ENCODE peak calls at places on chromosomes 3 and 15, in four cellular contexts. One of them, this sample, is unnamed.

GRCh38 chr3:5699811-5700210 is 512.3 kb downstream of the EDEM1 start:
- DNase-seq in CD8-positive, alpha-beta T cell: no peak
- DNase-seq in fibroblast of pulmonary artery: no peak
- DNase-seq in HFF-Myc: no peak
- DNase-seq in this sample: no peak

GRCh38 chr3:184481924-184482671 is 79.5 kb upstream of the EPHB3 start:
- DNase-seq in CD8-positive, alpha-beta T cell: no peak
- DNase-seq in fibroblast of pulmonary artery: no peak
- DNase-seq in HFF-Myc: no peak
- DNase-seq in this sample: no peak

GRCh38 chr3:190229632-190230424 is 92.4 kb downstream of the CLDN1 start:
- DNase-seq in CD8-positive, alpha-beta T cell: no peak
- DNase-seq in fibroblast of pulmonary artery: peak
- DNase-seq in HFF-Myc: no peak
- DNase-seq in this sample: peak

GRCh38 chr15:100330221-100330620 is 11.6 kb downstream of the ADAMTS17 start:
- DNase-seq in CD8-positive, alpha-beta T cell: no peak
- DNase-seq in fibroblast of pulmonary artery: no peak
- DNase-seq in HFF-Myc: no peak
- DNase-seq in this sample: no peak

GRCh38 chr3:79461129-79461792 is 306.5 kb downstream of the ROBO1 start:
- DNase-seq in CD8-positive, alpha-beta T cell: no peak
- DNase-seq in fibroblast of pulmonary artery: no peak
- DNase-seq in HFF-Myc: no peak
- DNase-seq in this sample: peak

GRCh38 chr3:161781381-161781780 is 284.8 kb downstream of the OTOL1 start:
- DNase-seq in CD8-positive, alpha-beta T cell: no peak
- DNase-seq in fibroblast of pulmonary artery: peak
- DNase-seq in HFF-Myc: no peak
- DNase-seq in this sample: no peak

GRCh38 chr3:46982581-46982980 is 3.1 kb downstream of the NBEAL2 start:
- DNase-seq in CD8-positive, alpha-beta T cell: no peak
- DNase-seq in fibroblast of pulmonary artery: no peak
- DNase-seq in HFF-Myc: no peak
- DNase-seq in this sample: no peak

GRCh38 chr15:83108266-83109219 is 1.1 kb downstream of the TM6SF1 start:
- DNase-seq in CD8-positive, alpha-beta T cell: peak
- DNase-seq in fibroblast of pulmonary artery: peak
- DNase-seq in HFF-Myc: no peak
- DNase-seq in this sample: peak

GRCh38 chr3:66195347-66195783 is 25.4 kb upstream of the SLC25A26 start:
- DNase-seq in CD8-positive, alpha-beta T cell: no peak
- DNase-seq in fibroblast of pulmonary artery: peak
- DNase-seq in HFF-Myc: peak
- DNase-seq in this sample: peak

GRCh38 chr3:122986790-122987189 is 40.8 kb downstream of the SEMA5B start:
- DNase-seq in CD8-positive, alpha-beta T cell: no peak
- DNase-seq in fibroblast of pulmonary artery: no peak
- DNase-seq in HFF-Myc: no peak
- DNase-seq in this sample: no peak

GRCh38 chr3:24683511-24684384 is 189.1 kb upstream of the THRB start:
- DNase-seq in CD8-positive, alpha-beta T cell: no peak
- DNase-seq in fibroblast of pulmonary artery: peak
- DNase-seq in HFF-Myc: peak
- DNase-seq in this sample: peak

GRCh38 chr15:95616306-95616705 is 714.2 kb upstream of the NR2F2 start:
- DNase-seq in CD8-positive, alpha-beta T cell: no peak
- DNase-seq in fibroblast of pulmonary artery: no peak
- DNase-seq in HFF-Myc: no peak
- DNase-seq in this sample: no peak

GRCh38 chr3:178719036-178719635 is 182.9 kb downstream of the KCNMB2 start:
- DNase-seq in CD8-positive, alpha-beta T cell: no peak
- DNase-seq in fibroblast of pulmonary artery: peak
- DNase-seq in HFF-Myc: no peak
- DNase-seq in this sample: no peak

GRCh38 chr15:66100761-66101160 is 152.8 kb downstream of the MEGF11 start:
- DNase-seq in CD8-positive, alpha-beta T cell: no peak
- DNase-seq in fibroblast of pulmonary artery: no peak
- DNase-seq in HFF-Myc: no peak
- DNase-seq in this sample: no peak

GRCh38 chr3:69948246-69948862 is 51.2 kb upstream of the SAMMSON start:
- DNase-seq in CD8-positive, alpha-beta T cell: no peak
- DNase-seq in fibroblast of pulmonary artery: peak
- DNase-seq in HFF-Myc: peak
- DNase-seq in this sample: peak

GRCh38 chr3:127970966-127971592 is 56.0 kb downstream of the KBTBD12 start:
- DNase-seq in CD8-positive, alpha-beta T cell: no peak
- DNase-seq in fibroblast of pulmonary artery: peak
- DNase-seq in HFF-Myc: peak
- DNase-seq in this sample: peak

GRCh38 chr15:63983071-63983711 is 63.1 kb downstream of the DAPK2 start:
- DNase-seq in CD8-positive, alpha-beta T cell: no peak
- DNase-seq in fibroblast of pulmonary artery: no peak
- DNase-seq in HFF-Myc: no peak
- DNase-seq in this sample: no peak

GRCh38 chr3:122921791-122922651 is 105.5 kb downstream of the SEMA5B start:
- DNase-seq in CD8-positive, alpha-beta T cell: peak
- DNase-seq in fibroblast of pulmonary artery: no peak
- DNase-seq in HFF-Myc: no peak
- DNase-seq in this sample: no peak

GRCh38 chr3:150057227-150057626 is 86.5 kb upstream of the PFN2 start:
- DNase-seq in CD8-positive, alpha-beta T cell: no peak
- DNase-seq in fibroblast of pulmonary artery: no peak
- DNase-seq in HFF-Myc: no peak
- DNase-seq in this sample: no peak

GRCh38 chr3:132180337-132180791 is 136.8 kb upstream of the ACP3 start:
- DNase-seq in CD8-positive, alpha-beta T cell: no peak
- DNase-seq in fibroblast of pulmonary artery: peak
- DNase-seq in HFF-Myc: no peak
- DNase-seq in this sample: peak

GRCh38 chr3:120678331-120678845 is 3.7 kb downstream of the HGD start:
- DNase-seq in CD8-positive, alpha-beta T cell: no peak
- DNase-seq in fibroblast of pulmonary artery: peak
- DNase-seq in HFF-Myc: peak
- DNase-seq in this sample: peak

GRCh38 chr3:189108032-189108431 is 63.7 kb upstream of the TPRG1 start:
- DNase-seq in CD8-positive, alpha-beta T cell: no peak
- DNase-seq in fibroblast of pulmonary artery: no peak
- DNase-seq in HFF-Myc: no peak
- DNase-seq in this sample: peak

GRCh38 chr15:97502038-97502437 is 458.5 kb upstream of the ARRDC4 start:
- DNase-seq in CD8-positive, alpha-beta T cell: no peak
- DNase-seq in fibroblast of pulmonary artery: peak
- DNase-seq in HFF-Myc: no peak
- DNase-seq in this sample: no peak

GRCh38 chr15:88401972-88402656 is 65.1 kb downstream of the MRPL46 start:
- DNase-seq in CD8-positive, alpha-beta T cell: no peak
- DNase-seq in fibroblast of pulmonary artery: no peak
- DNase-seq in HFF-Myc: no peak
- DNase-seq in this sample: no peak

GRCh38 chr3:134037168-134037567 is 7.4 kb upstream of the SLCO2A1 start:
- DNase-seq in CD8-positive, alpha-beta T cell: no peak
- DNase-seq in fibroblast of pulmonary artery: no peak
- DNase-seq in HFF-Myc: no peak
- DNase-seq in this sample: no peak

GRCh38 chr3:136954980-136955780 is 2.6 kb upstream of the IL20RB start:
- DNase-seq in CD8-positive, alpha-beta T cell: no peak
- DNase-seq in fibroblast of pulmonary artery: no peak
- DNase-seq in HFF-Myc: no peak
- DNase-seq in this sample: peak

GRCh38 chr15:94079459-94079858 is 151.9 kb upstream of the MCTP2 start:
- DNase-seq in CD8-positive, alpha-beta T cell: no peak
- DNase-seq in fibroblast of pulmonary artery: no peak
- DNase-seq in HFF-Myc: no peak
- DNase-seq in this sample: no peak

GRCh38 chr3:52529376-52530333 is 4.0 kb downstream of the NT5DC2 start:
- DNase-seq in CD8-positive, alpha-beta T cell: no peak
- DNase-seq in fibroblast of pulmonary artery: peak
- DNase-seq in HFF-Myc: no peak
- DNase-seq in this sample: peak

GRCh38 chr3:124315215-124316033 is 323.5 kb upstream of the ROPN1 start:
- DNase-seq in CD8-positive, alpha-beta T cell: no peak
- DNase-seq in fibroblast of pulmonary artery: peak
- DNase-seq in HFF-Myc: no peak
- DNase-seq in this sample: peak

GRCh38 chr15:77487479-77487861 is 66.8 kb downstream of the HMG20A start:
- DNase-seq in CD8-positive, alpha-beta T cell: no peak
- DNase-seq in fibroblast of pulmonary artery: peak
- DNase-seq in HFF-Myc: no peak
- DNase-seq in this sample: no peak

GRCh38 chr3:126917232-126917804 is 65.6 kb upstream of the PLXNA1 start:
- DNase-seq in CD8-positive, alpha-beta T cell: no peak
- DNase-seq in fibroblast of pulmonary artery: no peak
- DNase-seq in HFF-Myc: no peak
- DNase-seq in this sample: no peak

GRCh38 chr3:13073976-13074375 is 747 bp upstream of the IQSEC1 start:
- DNase-seq in CD8-positive, alpha-beta T cell: no peak
- DNase-seq in fibroblast of pulmonary artery: no peak
- DNase-seq in HFF-Myc: no peak
- DNase-seq in this sample: no peak

GRCh38 chr3:58495101-58495500 is 3.2 kb downstream of the KCTD6 start:
- DNase-seq in CD8-positive, alpha-beta T cell: no peak
- DNase-seq in fibroblast of pulmonary artery: no peak
- DNase-seq in HFF-Myc: no peak
- DNase-seq in this sample: peak

GRCh38 chr15:29698030-29698701 is 124.1 kb downstream of the TJP1 start:
- DNase-seq in CD8-positive, alpha-beta T cell: no peak
- DNase-seq in fibroblast of pulmonary artery: peak
- DNase-seq in HFF-Myc: peak
- DNase-seq in this sample: peak

GRCh38 chr3:27559835-27560234 is 75.7 kb upstream of the SLC4A7 start:
- DNase-seq in CD8-positive, alpha-beta T cell: no peak
- DNase-seq in fibroblast of pulmonary artery: peak
- DNase-seq in HFF-Myc: no peak
- DNase-seq in this sample: peak

GRCh38 chr15:63504979-63505841 is 817 bp downstream of the USP3 start:
- DNase-seq in CD8-positive, alpha-beta T cell: no peak
- DNase-seq in fibroblast of pulmonary artery: peak
- DNase-seq in HFF-Myc: no peak
- DNase-seq in this sample: peak

GRCh38 chr3:86180696-86181095 is 810.3 kb downstream of the VGLL3 start:
- DNase-seq in CD8-positive, alpha-beta T cell: no peak
- DNase-seq in fibroblast of pulmonary artery: no peak
- DNase-seq in HFF-Myc: no peak
- DNase-seq in this sample: no peak

DNA sequence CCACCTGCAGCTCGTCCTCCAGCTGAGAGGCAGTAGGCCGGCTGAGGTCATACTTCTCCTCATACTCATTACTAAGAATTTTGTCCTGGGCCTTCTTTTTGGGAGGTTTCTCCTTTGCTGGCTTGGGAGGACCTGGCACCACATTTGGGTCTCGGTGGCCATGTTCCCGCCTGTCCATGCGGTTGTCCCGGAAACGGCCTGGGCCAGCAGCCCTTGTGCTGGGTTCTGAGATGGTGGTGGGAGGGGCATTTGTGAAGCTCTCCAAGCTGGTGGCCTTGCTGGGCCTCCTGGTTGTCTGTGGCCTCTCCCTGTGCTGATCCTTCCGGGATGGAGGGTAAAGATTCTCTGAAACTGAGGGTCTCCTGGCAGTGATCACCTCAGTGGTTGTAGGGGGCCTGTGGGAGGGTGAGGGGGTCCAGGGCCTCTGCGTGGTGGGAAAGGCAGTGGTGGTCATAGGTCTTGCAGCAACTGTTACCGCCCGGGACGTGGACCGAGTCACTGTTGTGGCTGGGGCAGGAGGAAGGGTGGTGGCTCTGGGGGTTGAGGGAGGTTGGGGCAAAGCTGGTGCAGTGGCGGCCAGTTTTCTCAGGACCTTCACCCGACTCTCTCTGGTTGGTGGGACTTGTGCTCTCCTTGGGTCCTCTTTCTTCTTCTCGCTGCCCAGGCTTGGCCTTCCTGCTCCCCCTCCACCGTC is 2.5 kb downstream of the CCDC80 start:
- DNase-seq in CD8-positive, alpha-beta T cell: no peak
- DNase-seq in fibroblast of pulmonary artery: no peak
- DNase-seq in HFF-Myc: no peak
- DNase-seq in this sample: peak
- H3K4me3 ChIP-seq in CD8-positive, alpha-beta T cell: no peak
- H3K4me3 ChIP-seq in fibroblast of pulmonary artery: peak
- H3K4me3 ChIP-seq in HFF-Myc: peak
- H3K4me3 ChIP-seq in this sample: peak

DNA sequence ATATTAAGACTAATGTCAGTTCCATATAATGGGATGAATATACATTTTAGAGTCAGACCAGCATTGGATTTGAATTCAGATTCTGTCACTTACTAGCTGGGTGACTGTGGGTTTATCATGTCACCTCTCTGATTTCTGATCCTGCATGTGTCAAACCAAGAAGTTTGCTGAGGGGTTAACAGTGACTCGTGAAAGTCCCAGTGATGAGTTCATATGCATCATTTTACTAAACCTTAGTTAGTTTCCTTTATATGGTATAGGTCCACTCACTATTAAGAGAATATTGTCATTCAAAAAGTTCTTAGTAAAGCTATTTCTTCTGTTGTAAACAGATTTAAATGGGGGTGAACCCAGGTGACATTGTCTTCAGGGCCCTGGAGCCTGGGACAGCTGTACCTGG is 102.3 kb downstream of the ZNF621 start:
- DNase-seq in CD8-positive, alpha-beta T cell: no peak
- DNase-seq in fibroblast of pulmonary artery: no peak
- DNase-seq in HFF-Myc: no peak
- DNase-seq in this sample: no peak
- TF ChIP-seq CTCF in CD8-positive, alpha-beta T cell: no peak
- TF ChIP-seq CTCF in fibroblast of pulmonary artery: no peak
- TF ChIP-seq CTCF in HFF-Myc: no peak
- TF ChIP-seq CTCF in this sample: no peak

DNA sequence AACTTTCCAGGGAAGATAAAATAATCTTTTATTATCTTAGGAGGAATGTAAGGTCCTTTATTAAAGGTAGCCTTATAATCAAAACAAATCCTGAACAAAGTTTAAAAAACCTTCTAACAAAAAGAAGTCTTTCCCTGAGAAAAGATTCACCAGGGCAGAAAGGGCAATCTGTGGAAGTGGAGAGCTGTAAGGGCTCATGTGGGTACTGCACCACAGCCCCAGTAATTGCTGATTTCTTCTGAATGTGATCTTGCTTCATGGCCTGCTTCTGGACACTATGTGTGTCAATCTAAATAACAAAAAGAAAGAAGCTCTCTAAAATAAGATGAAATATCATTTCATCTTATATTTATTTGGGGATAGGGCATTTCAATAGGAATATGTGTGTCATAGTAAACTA is 1501.6 kb downstream of the OTOL1 start:
- DNase-seq in CD8-positive, alpha-beta T cell: no peak
- DNase-seq in fibroblast of pulmonary artery: no peak
- DNase-seq in HFF-Myc: no peak
- DNase-seq in this sample: no peak
- H3K4me3 ChIP-seq in CD8-positive, alpha-beta T cell: no peak
- H3K4me3 ChIP-seq in fibroblast of pulmonary artery: no peak
- H3K4me3 ChIP-seq in HFF-Myc: no peak
- H3K4me3 ChIP-seq in this sample: no peak

DNA sequence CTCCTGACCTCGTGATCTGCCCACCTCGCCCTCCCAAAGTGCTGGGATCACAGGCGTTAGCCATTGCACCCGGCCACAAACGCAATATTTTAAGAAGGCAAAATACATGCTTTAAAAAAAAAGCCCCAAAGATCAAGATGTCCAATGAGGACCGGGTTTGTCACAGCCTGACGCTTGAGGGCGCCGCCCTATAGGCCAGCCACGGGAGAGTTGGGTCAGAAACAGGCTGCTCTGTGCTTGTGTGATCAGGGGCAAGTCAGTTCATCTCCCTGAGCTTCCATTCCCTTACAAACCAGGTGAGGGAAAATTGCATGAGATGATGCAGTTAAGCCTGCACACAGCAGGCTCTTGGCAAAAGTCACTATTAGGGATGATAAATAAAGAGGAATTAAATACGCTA is 23.9 kb downstream of the FAM174B start:
- DNase-seq in CD8-positive, alpha-beta T cell: no peak
- DNase-seq in fibroblast of pulmonary artery: no peak
- DNase-seq in HFF-Myc: no peak
- DNase-seq in this sample: no peak
- TF ChIP-seq CTCF in CD8-positive, alpha-beta T cell: no peak
- TF ChIP-seq CTCF in fibroblast of pulmonary artery: no peak
- TF ChIP-seq CTCF in HFF-Myc: peak
- TF ChIP-seq CTCF in this sample: no peak

This sample was measured in AG10803.